ENCODE peak calls at places on chromosomes 16 and 17, in ten cellular contexts. O, G, U, B, Z, Y, F, E, M and V are unnamed samples.

GRCh38 chr16:86512860-86513470 is 2.6 kb downstream of the FOXF1 start:
- DNase-seq in Z (no peak), Y (no peak), G (no peak), F (no peak), E (no peak), B (no peak), M (no peak), O (peak), U (no peak), V (no peak)

GRCh38 chr17:45574376-45574775 is 83.9 kb upstream of the PLEKHM1 start:
- DNase-seq in Y (no peak), B (no peak), M (peak), G (no peak), U (no peak), O (peak), F (no peak), Z (no peak), E (no peak), V (no peak)

GRCh38 chr17:21373034-21373433 is 3.1 kb upstream of the KCNJ12 start:
- DNase-seq in E (no peak), O (no peak), M (no peak), U (no peak), F (no peak), Y (no peak), Z (no peak), G (no peak), B (no peak), V (no peak)

GRCh38 chr16:31003744-31004143 is 6.7 kb downstream of the STX1B start:
- DNase-seq in F (no peak), M (no peak), B (no peak), E (no peak), Y (no peak), G (no peak), O (no peak), U (no peak), Z (no peak), V (no peak)

GRCh38 chr17:67506966-67507365 is 129.9 kb downstream of the PITPNC1 start:
- DNase-seq in B (no peak), G (no peak), Z (no peak), F (no peak), Y (no peak), O (peak), M (peak), U (no peak), E (no peak), V (no peak)

GRCh38 chr17:81332949-81333570 is 38.0 kb upstream of the SLC38A10 start:
- DNase-seq in E (no peak), Z (no peak), Y (no peak), U (no peak), B (no peak), O (no peak), F (no peak), M (no peak), G (no peak), V (no peak)

GRCh38 chr16:19173649-19174383 is 5.8 kb downstream of the SYT17 start:
- DNase-seq in E (no peak), F (no peak), O (no peak), B (no peak), U (no peak), Y (no peak), Z (no peak), M (no peak), G (no peak), V (no peak)

GRCh38 chr17:38749222-38750043 is 1.3 kb upstream of the PCGF2 start:
- DNase-seq in M (peak), E (peak), Z (no peak), B (no peak), O (peak), F (peak), U (peak), Y (peak), G (no peak), V (no peak)

GRCh38 chr17:40556884-40557414 is 8.3 kb downstream of the CCR7 start:
- DNase-seq in B (no peak), F (no peak), Y (peak), O (no peak), M (no peak), E (no peak), G (peak), Z (peak), U (no peak), V (peak)

GRCh38 chr17:147796-148740 is 10.7 kb downstream of the SCGB1C2 start:
- DNase-seq in U (no peak), O (no peak), E (no peak), F (no peak), Z (peak), G (no peak), B (no peak), M (no peak), Y (no peak), V (peak)

GRCh38 chr16:7653746-7654145 is 321.1 kb downstream of the RBFOX1 start:
- DNase-seq in B (peak), Z (peak), G (no peak), F (no peak), O (no peak), M (no peak), Y (no peak), E (no peak), U (no peak), V (no peak)

GRCh38 chr17:79192503-79193500 is 118.2 kb downstream of the ENGASE start:
- DNase-seq in E (no peak), G (peak), Z (no peak), M (peak), U (no peak), F (peak), O (peak), Y (peak), B (no peak), V (peak)

GRCh38 chr16:30551781-30552180 is 6.4 kb downstream of the ZNF764 start:
- DNase-seq in Y (no peak), U (no peak), B (no peak), M (no peak), G (peak), E (no peak), O (no peak), F (no peak), Z (no peak), V (no peak)

GRCh38 chr16:58105619-58106018 is 23.6 kb downstream of the CFAP20 start:
- DNase-seq in O (no peak), F (no peak), Y (no peak), M (no peak), U (no peak), B (no peak), G (no peak), Z (no peak), E (no peak), V (no peak)

GRCh38 chr16:28964527-28964926 is 10.1 kb upstream of the SPNS1 start:
- DNase-seq in M (no peak), U (no peak), E (no peak), Z (no peak), O (no peak), B (no peak), F (no peak), G (no peak), Y (no peak), V (no peak)

GRCh38 chr17:82925336-82925735 is 85.5 kb upstream of the ZNF750 start:
- DNase-seq in G (no peak), M (no peak), F (no peak), Y (no peak), U (no peak), B (no peak), O (no peak), E (no peak), Z (no peak), V (no peak)

GRCh38 chr17:22277595-22277994 is 585.3 kb downstream of the KCNJ18 start:
- DNase-seq in E (no peak), Y (no peak), U (no peak), F (no peak), B (no peak), O (no peak), Z (no peak), M (no peak), G (no peak), V (no peak)

GRCh38 chr16:234468-235305 is at the start of gene FAM234A:
- DNase-seq in O (peak), G (peak), Z (peak), F (peak), E (peak), M (peak), U (peak), Y (peak), B (peak), V (peak)
- TF ChIP-seq CTCF in O (peak), G (peak), Z (no peak), F (peak), E (peak), M (peak), U (peak), Y (no peak), B (peak), V (no peak)

GRCh38 chr16:85347213-85347591 is 234.9 kb upstream of the CIBAR2 start:
- DNase-seq in G (no peak), U (no peak), O (no peak), F (no peak), Y (peak), E (no peak), Z (no peak), M (no peak), B (no peak), V (no peak)
- TF ChIP-seq CTCF in G (peak), U (no peak), O (peak), F (peak), Y (peak), E (peak), Z (no peak), M (peak), B (peak), V (peak)

GRCh38 chr17:7984904-7985303 is 17.5 kb upstream of the GUCY2D start:
- DNase-seq in G (no peak), F (no peak), U (no peak), Y (no peak), O (no peak), E (no peak), M (no peak), Z (no peak), B (no peak), V (no peak)

GRCh38 chr17:7977805-7978204 is 24.6 kb upstream of the GUCY2D start:
- DNase-seq in G (no peak), F (no peak), M (no peak), O (no peak), E (no peak), Y (no peak), U (no peak), Z (no peak), B (no peak), V (no peak)

GRCh38 chr17:7982171-7982570 is 20.2 kb upstream of the GUCY2D start:
- DNase-seq in B (no peak), U (no peak), O (peak), Y (no peak), F (no peak), M (peak), Z (no peak), G (no peak), E (no peak), V (no peak)

GRCh38 chr17:7987112-7987893 is 15.1 kb upstream of the GUCY2D start:
- DNase-seq in B (no peak), Y (no peak), M (peak), Z (no peak), U (no peak), F (no peak), O (peak), G (no peak), E (no peak), V (no peak)

GRCh38 chr17:7982666-7983065 is 19.7 kb upstream of the GUCY2D start:
- DNase-seq in M (peak), O (peak), G (no peak), Z (no peak), B (no peak), E (no peak), U (no peak), F (no peak), Y (no peak), V (no peak)
- TF ChIP-seq CTCF in M (no peak), O (peak), G (peak), Z (no peak), B (peak), E (no peak), U (no peak), F (no peak), Y (no peak), V (no peak)

GRCh38 chr17:66172144-66172543 is 19.8 kb downstream of the CEP112 start:
- DNase-seq in O (no peak), E (no peak), Y (no peak), U (no peak), M (no peak), B (no peak), F (no peak), Z (no peak), G (no peak), V (no peak)
- TF ChIP-seq CTCF in O (no peak), E (no peak), Y (no peak), U (no peak), M (no peak), B (no peak), F (no peak), Z (no peak), G (no peak), V (no peak)

GRCh38 chr17:3647251-3647650 is 10.7 kb downstream of the CTNS start:
- DNase-seq in E (no peak), M (no peak), Y (no peak), B (no peak), Z (no peak), U (no peak), O (no peak), F (no peak), G (no peak), V (no peak)

GRCh38 chr17:3645310-3645709 is 8.8 kb downstream of the CTNS start:
- DNase-seq in Z (no peak), O (no peak), Y (no peak), U (no peak), G (no peak), M (no peak), B (no peak), F (no peak), E (no peak), V (no peak)

GRCh38 chr17:3647769-3648540 is 11.4 kb downstream of the CTNS start:
- DNase-seq in F (peak), M (peak), O (peak), E (peak), U (no peak), Y (peak), Z (no peak), G (peak), B (no peak), V (peak)
- TF ChIP-seq CTCF in F (peak), M (peak), O (peak), E (peak), U (no peak), Y (no peak), Z (no peak), G (peak), B (peak), V (no peak)

GRCh38 chr16:67419931-67420330 is 3.7 kb upstream of the ZDHHC1 start:
- DNase-seq in G (no peak), M (no peak), Y (no peak), O (no peak), Z (no peak), F (no peak), B (no peak), U (no peak), E (no peak), V (no peak)
- TF ChIP-seq CTCF in G (no peak), M (no peak), Y (no peak), O (no peak), Z (no peak), F (no peak), B (no peak), U (no peak), E (no peak), V (no peak)

DNA sequence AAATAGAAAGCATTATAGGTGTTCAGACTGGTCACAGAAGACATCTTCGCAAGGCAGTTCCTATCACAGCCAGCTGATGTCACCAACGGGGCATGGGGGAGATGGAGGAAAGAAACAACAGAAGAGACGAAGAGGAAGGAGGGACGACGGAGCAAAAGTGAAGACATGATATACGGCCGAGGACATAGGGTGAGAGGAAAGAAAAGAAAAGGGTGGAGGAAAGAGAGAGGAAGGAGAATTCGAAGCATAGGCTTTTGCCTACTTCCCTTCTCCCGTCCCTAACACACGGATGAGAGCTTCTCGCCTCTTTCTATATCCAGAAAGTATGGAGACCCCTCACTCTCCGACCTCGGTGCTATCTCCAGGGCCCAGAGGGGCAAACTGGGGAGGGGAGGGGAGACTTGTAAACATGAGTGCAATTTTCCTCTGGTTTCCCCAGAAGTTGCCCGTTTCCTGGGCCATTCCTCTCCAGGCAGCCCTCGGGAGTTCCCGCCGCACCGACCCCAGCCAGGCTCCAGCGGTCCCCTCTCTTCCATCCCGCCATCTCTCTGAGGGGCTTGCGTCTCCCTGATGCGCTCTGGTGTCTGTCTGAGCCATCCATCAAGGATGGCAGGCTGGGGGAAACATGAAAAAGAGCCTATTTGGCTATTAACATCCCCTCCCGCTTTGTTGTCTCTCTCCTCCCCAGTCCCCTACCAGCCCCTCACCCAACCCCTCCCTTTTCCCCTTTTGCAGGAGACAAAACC is 26.0 kb downstream of the COPZ2 start:
- DNase-seq in Z (no peak), E (peak), B (no peak), F (peak), O (peak), M (peak), Y (peak), U (no peak), G (peak), V (no peak)
- TF ChIP-seq CTCF in Z (no peak), E (peak), B (peak), F (peak), O (peak), M (peak), Y (no peak), U (no peak), G (peak), V (no peak)

DNA sequence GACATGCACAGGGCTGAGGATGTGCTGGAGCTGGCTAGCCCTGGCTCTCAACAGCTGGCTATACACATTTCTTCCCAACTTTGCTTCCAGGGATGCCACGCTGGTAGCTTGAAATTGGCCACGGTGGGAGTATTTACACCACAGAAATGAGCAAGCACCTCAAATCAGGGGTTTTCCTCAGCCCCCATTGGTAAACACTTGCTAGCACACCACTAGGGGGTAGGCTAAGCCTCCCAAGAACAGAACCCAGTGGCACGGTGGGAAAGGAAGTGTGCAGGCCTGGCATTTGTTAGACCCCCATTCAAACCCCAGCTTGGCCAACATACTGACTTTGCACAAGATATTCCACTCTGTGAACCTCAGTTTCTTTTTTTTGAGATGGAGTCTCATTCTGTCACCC is 12.9 kb downstream of the DRC3 start:
- DNase-seq in F (no peak), G (no peak), U (no peak), Z (no peak), O (no peak), Y (no peak), B (no peak), E (no peak), M (no peak), V (no peak)
- TF ChIP-seq CTCF in F (peak), G (peak), U (no peak), Z (no peak), O (peak), Y (peak), B (peak), E (peak), M (no peak), V (no peak)